ENCODE peak calls at places on chromosomes 5 and 9, in four cellular contexts. G, F, D and S are unnamed samples.

GRCh38 chr9:1580215-1580614 is 434.9 kb upstream of the SMARCA2 start:
- DNase-seq in G (no peak), F (no peak), D (no peak), S (no peak)

GRCh38 chr5:56900858-56901578 is 8.4 kb upstream of the SETD9 start:
- DNase-seq in G (peak; percentile 53), F (no peak), D (no peak), S (peak; percentile 5)

GRCh38 chr5:112976432-112977309 is at the start of gene DCP2:
- DNase-seq in G (peak; percentile 100), F (peak; percentile 98), D (peak; percentile 96), S (peak; percentile 99)

GRCh38 chr5:10140195-10140973 is 109.3 kb downstream of the ATPSCKMT start:
- DNase-seq in G (peak; percentile 12), F (no peak), D (no peak), S (no peak)

GRCh38 chr5:111563041-111563822 is 50.9 kb upstream of the STARD4 start:
- DNase-seq in G (peak; percentile 81), F (no peak), D (no peak), S (peak; percentile 78)

GRCh38 chr9:120184266-120184665 is 395.7 kb downstream of the CDK5RAP2 start:
- DNase-seq in G (no peak), F (no peak), D (no peak), S (no peak)

GRCh38 chr5:23139338-23140171 is 286.4 kb upstream of the CDH12 start:
- DNase-seq in G (peak; percentile 36), F (no peak), D (no peak), S (no peak)

GRCh38 chr5:113336975-113337374 is 97.8 kb downstream of the TSSK1B start:
- DNase-seq in G (peak; percentile 75), F (no peak), D (no peak), S (peak; percentile 48)

GRCh38 chr9:124570942-124571666 is 63.9 kb upstream of the NR5A1 start:
- DNase-seq in G (no peak), F (no peak), D (no peak), S (no peak)

GRCh38 chr9:123318961-123319421 is 37.0 kb upstream of the CRB2 start:
- DNase-seq in G (no peak), F (peak; percentile 58), D (no peak), S (no peak)

GRCh38 chr9:114911167-114911821 is 19.1 kb downstream of the TNFSF8 start:
- DNase-seq in G (peak; percentile 59), F (no peak), D (no peak), S (no peak)

GRCh38 chr9:89391585-89391984 is 73.3 kb downstream of the SECISBP2 start:
- DNase-seq in G (no peak), F (no peak), D (no peak), S (no peak)

GRCh38 chr5:175814676-175815075 is 56.7 kb upstream of the CPLX2 start:
- DNase-seq in G (peak; percentile 75), F (peak; percentile 40), D (no peak), S (peak; percentile 64)

GRCh38 chr9:95505676-95506437 is 10.9 kb downstream of the PTCH1 start:
- DNase-seq in G (peak; percentile 52), F (no peak), D (no peak), S (peak; percentile 34)

GRCh38 chr5:103487253-103487652 is 75.3 kb downstream of the NUDT12 start:
- DNase-seq in G (no peak), F (no peak), D (no peak), S (no peak)

GRCh38 chr5:37722236-37723146 is 117.3 kb downstream of the GDNF start:
- DNase-seq in G (peak; percentile 98), F (no peak), D (no peak), S (peak; percentile 98)

GRCh38 chr9:17134843-17135577 is at the start of gene CNTLN:
- DNase-seq in G (peak; percentile 90), F (peak; percentile 92), D (peak; percentile 93), S (peak; percentile 65)

GRCh38 chr9:13832451-13832850 is 481.5 kb downstream of the NFIB start:
- DNase-seq in G (no peak), F (no peak), D (no peak), S (no peak)

GRCh38 chr5:42836070-42836769 is 24.5 kb upstream of the SELENOP start:
- DNase-seq in G (no peak), F (no peak), D (peak; percentile 67), S (no peak)

GRCh38 chr9:116891438-116891837 is 204.3 kb downstream of the TRIM32 start:
- DNase-seq in G (no peak), F (no peak), D (no peak), S (no peak)

GRCh38 chr5:80152778-80153177 is 103.1 kb downstream of the SERINC5 start:
- DNase-seq in G (no peak), F (no peak), D (no peak), S (no peak)

GRCh38 chr9:8857330-8858249 is 1058.0 kb upstream of the DMAC1 start:
- DNase-seq in G (peak; percentile 54), F (peak; percentile 76), D (peak; percentile 61), S (no peak)

GRCh38 chr5:95701074-95701473 is 18.3 kb upstream of the SPATA9 start:
- DNase-seq in G (no peak), F (no peak), D (no peak), S (no peak)

DNA sequence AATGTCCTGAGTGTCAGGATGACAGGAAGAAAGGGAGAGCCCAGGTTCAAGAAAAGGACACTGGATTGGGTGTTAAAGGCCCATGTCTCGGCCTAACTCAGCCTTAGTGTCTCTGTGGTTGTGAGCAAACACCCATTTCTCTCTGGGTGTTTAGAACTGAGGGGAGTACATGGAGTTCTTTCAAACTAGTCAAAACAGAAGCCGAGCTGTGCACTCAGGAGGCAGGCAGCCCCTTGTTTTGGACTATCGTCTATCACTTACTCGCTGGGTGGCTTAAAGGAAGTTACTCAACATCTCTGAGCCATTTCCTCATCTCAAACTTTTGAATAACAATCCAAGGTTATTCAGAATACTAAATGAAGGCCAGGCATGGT is 40.0 kb downstream of the NAIF1 start:
- DNase-seq in G (no peak), F (no peak), D (no peak), S (no peak)
- H3K4me3 ChIP-seq in G (no peak overlapping the region), F (no peak overlapping the region), D (no peak overlapping the region), S (no peak overlapping the region)

GRCh38 chr5:86118542-86118941 is 499.2 kb upstream of the COX7C start:
- DNase-seq in G (no peak), F (no peak), D (no peak), S (no peak)
- TF ChIP-seq CTCF in G (no peak), F (no peak), D (no peak), S (no peak)

DNA sequence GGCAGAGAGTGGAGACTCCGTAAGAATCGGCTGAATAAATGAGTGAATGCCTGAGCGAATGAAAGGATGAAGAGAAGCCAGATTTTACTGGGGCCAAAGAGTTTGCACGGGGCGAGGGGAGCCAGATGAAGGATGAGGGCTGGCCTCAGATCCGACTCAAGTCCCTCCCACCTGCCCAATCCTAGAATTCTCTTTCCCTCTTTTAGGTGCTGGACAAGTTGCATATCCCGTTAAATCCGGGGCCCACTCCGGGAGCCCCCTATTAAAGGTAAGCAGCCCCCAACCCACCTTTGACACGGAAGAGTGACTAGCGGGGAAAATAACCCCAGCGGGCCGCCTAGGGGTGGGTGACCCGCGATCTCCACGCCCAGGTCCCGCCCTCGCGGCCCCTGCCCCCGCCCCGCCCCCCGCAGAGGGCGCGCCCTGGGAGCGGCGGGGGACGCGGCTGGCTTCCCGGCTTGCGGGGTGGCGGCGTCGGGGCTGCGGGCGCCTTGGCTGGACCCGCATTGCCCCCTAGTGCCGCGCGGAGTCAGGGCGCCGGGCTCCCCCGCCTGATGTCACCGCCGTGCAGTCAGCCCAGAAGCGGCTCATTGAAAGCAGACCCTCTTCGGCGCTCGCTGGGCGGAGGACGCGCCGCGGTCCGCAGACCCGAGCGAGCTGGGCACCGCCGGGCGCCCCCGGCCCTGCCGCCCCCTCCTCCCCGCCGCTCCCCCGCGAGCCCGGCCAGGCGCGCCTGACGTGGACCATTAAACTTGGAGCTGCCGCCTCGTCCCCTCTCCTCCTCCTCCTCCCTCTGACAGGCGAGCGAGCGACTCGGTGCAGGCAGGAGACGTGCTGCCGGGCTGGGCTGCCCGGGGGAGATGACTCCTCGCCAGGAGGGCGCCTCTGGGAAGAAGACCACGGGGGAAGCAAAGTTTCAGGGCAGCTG is at the start of gene ADRA1B:
- DNase-seq in G (peak; percentile 50), F (peak; percentile 89), D (peak; percentile 76), S (no peak)
- H3K4me3 ChIP-seq in G (peak within 1 kb of the TSS; percentile 47), F (peak within 1 kb of the TSS; percentile 27), D (peak within 1 kb of the TSS; percentile 50), S (peak within 1 kb of the TSS; percentile 42)

DNA sequence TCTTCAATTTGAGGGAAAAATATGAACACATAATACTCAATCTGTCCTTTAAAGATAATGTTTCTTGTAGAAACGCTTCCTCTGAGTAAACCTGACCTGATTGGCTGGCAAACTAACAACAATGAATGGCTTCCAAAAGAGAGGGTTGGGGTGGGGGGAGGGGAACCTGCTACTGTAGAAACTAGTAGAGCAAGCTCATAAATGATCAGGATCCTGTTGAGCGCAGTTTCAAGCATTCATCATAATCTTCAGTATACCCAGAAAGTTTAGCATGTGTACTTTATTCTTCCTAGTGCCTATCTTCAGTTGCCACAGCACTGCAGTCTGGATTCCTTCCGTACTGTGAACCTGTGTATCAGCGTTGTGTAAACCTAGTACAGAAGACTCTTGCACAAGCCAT is 63.0 kb upstream of the FCHO2 start:
- DNase-seq in G (no peak), F (no peak), D (no peak), S (no peak)
- TF ChIP-seq CTCF in G (no peak), F (no peak), D (no peak), S (no peak)

GRCh38 chr5:173330151-173330855 is 2.1 kb upstream of the STC2 start:
- DNase-seq in G (no peak), F (no peak), D (no peak), S (no peak)
- H3K4me3 ChIP-seq in G (no peak overlapping the region), F (no peak overlapping the region), D (peak overlapping the region; percentile 51), S (peak overlapping the region; percentile 63)

GRCh38 chr9:128757602-128758001 is 14.1 kb downstream of the ZER1 start:
- DNase-seq in G (no peak), F (no peak), D (no peak), S (no peak)

GRCh38 chr9:128750926-128751595 is 20.7 kb downstream of the ZER1 start:
- DNase-seq in G (no peak), F (no peak), D (no peak), S (no peak)

GRCh38 chr9:128753627-128754026 is 18.1 kb downstream of the ZER1 start:
- DNase-seq in G (no peak), F (no peak), D (no peak), S (no peak)
- TF ChIP-seq CTCF in G (no peak), F (no peak), D (no peak), S (no peak)

DNA sequence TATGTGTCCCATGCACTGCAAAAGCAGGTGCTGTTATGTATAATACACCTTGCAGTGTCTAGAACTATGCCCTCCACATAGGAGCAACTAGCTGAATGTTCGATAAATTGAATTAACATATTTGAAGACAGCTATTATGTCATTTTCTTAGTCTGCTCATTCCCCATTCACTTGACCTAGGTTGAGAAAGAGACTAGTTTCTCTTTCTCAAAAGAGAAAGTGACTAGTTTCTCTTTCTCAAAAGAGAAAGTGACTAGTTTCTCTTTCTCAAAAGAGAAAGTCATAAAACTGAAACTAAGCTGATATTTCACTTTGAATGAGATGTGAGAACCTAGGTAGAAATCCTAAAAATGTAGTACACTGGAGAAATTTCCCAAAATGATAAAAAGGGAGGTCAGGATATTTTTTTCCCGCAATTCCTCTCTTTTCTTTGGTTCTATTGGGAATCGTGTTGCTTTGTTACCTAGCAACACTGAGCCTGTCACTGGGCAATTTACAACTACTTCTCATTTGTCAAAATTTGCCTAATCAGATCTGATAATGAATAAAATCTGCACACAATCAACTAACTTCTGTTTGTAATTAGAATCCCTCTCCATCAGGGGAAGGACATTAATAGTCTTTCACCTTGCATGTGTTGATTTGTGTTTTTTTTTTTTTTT is 132.0 kb upstream of the GRIA1 start:
- DNase-seq in G (peak; percentile 5), F (no peak), D (no peak), S (no peak)
- H3K4me3 ChIP-seq in G (no peak overlapping the region), F (no peak overlapping the region), D (no peak overlapping the region), S (no peak overlapping the region)